ENCODE peak calls at places on chromosomes 1 and 21, in four cellular contexts. C is CD4-positive, CD25-positive, alpha-beta regulatory T cell; K is hepatocyte; M is right cardiac atrium. Y is an unnamed sample.
A peak's percentile ranks its signal among the peaks of the same experiment; 100 is the strongest.

GRCh38 chr1:18292531-18292930 is 184.9 kb downstream of the IGSF21 start:
- DNase-seq in K (no peak), M (no peak), C (no peak), Y (no peak)

GRCh38 chr1:222058249-222058648 is 316.4 kb upstream of the DUSP10 start:
- DNase-seq in C (no peak), M (no peak), K (no peak), Y (no peak)

GRCh38 chr1:11796036-11796828 is 9.5 kb downstream of the MTHFR start:
- DNase-seq in K (no peak), M (peak; percentile 74), C (no peak), Y (peak; percentile 86)

GRCh38 chr1:162230517-162230916 is 146.1 kb downstream of the SPATA46 start:
- DNase-seq in C (no peak), M (no peak), K (no peak), Y (no peak)

GRCh38 chr1:2606806-2607680 is 20.5 kb downstream of the PRXL2B start:
- DNase-seq in C (peak; percentile 1), K (no peak), M (peak; percentile 13), Y (peak; percentile 76)

GRCh38 chr1:215043405-215043804 is 39.1 kb upstream of the KCNK2 start:
- DNase-seq in M (no peak), K (no peak), C (no peak), Y (no peak)

GRCh38 chr1:7961199-7962010 is at the start of gene PARK7:
- DNase-seq in M (peak; percentile 100), C (peak; percentile 100), K (peak; percentile 99), Y (peak; percentile 100)

GRCh38 chr1:228695015-228695955 is 40.0 kb upstream of the RHOU start:
- DNase-seq in M (no peak), C (no peak), K (no peak), Y (no peak)

GRCh38 chr21:36798461-36798860 is 99.5 kb downstream of the SIM2 start:
- DNase-seq in C (no peak), M (no peak), K (no peak), Y (no peak)

GRCh38 chr1:58901008-58901407 is 117.2 kb upstream of the JUN start:
- DNase-seq in C (no peak), M (no peak), K (no peak), Y (no peak)
- H3K4me1 ChIP-seq in C (peaks cover 10% of the 10 kb centered on the region), M (peaks cover 25% of the 10 kb centered on the region), K (peaks cover 58% of the 10 kb centered on the region), Y (peaks cover 16% of the 10 kb centered on the region)

DNA sequence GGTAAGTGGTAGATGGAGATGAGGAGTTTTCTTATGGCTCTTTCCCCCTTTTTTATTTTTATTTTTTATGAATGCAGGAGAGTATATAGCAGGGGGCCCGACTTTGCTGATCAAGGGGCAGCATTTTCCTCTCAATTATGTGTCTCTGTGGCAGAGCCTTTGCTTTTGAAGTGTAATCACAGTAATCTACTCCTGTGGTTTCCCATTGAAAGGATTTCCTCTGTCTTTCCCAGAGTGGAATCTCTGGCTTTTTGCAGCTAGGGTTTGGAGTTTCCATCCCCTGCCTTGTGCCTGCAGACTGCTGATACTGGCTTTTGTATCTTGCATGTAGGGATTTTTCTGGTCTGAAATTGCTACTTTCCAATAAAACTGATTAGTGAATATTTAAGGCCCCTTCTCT is 29.1 kb downstream of the ARID1A start:
- DNase-seq in M (no peak), K (no peak), C (no peak), Y (no peak)
- H3K4me1 ChIP-seq in M (peaks cover 19% of the 10 kb centered on the region), K (peaks cover 28% of the 10 kb centered on the region), C (peaks cover 90% of the 10 kb centered on the region), Y (peaks cover 19% of the 10 kb centered on the region)

DNA sequence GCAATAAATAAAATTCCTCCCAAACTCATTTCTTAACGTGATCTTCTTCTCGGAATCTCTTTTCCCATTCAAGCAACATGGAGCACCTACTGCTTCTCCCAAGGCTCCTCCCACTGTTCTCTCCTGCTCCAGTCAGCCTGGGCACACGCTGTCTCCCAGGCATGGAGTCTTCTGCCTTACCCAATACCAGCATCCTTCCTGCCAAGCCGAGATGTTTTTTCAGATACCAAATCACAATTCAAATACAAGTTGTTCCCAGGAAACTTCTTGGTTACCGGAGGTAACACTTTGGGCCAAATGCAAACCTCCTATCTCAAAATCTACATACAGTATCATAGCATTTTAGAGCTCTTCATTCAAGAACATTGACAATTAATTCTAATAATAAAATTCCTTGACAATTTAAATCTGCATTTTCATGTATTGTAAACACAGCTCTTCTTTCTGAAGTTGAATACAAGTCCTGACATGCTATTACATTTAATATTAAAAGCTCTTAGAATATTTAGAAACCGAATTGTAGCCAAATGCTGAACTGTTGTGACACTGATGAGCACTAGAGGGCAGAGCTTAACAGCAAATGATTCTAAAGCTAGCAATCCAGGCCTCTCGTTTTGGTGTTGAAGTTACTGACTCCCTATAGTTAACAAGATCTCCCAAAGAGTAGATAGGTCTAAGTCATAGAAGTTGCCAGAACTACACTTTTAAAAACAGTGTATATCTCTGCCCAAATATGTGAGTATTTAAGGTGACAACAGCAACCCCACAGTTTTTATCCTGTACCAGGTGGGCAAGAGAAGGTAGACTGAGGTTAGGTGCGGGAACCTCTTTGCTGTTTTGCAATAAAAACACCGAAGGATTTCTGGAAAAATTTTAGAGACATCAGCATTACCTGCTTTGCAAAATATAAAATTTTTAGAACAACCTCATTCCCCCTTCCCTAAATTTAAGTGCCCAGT is 52.3 kb downstream of the BCAR3 start:
- DNase-seq in M (no peak), K (peak; percentile 81), C (peak; percentile 26), Y (no peak)
- H3K4me1 ChIP-seq in M (peaks cover 11% of the 10 kb centered on the region), K (peaks cover 12% of the 10 kb centered on the region), C (no peaks in the 10 kb centered on the region), Y (no peaks in the 10 kb centered on the region)

GRCh38 chr1:51731998-51732397 is 115.1 kb downstream of the OSBPL9 start:
- DNase-seq in M (no peak), K (no peak), C (no peak), Y (no peak)
- H3K4me1 ChIP-seq in M (peaks cover 8% of the 10 kb centered on the region), K (peaks cover 21% of the 10 kb centered on the region), C (peaks cover 26% of the 10 kb centered on the region), Y (peaks cover 21% of the 10 kb centered on the region)

GRCh38 chr21:38985423-38986378 is 180.0 kb downstream of the ETS2 start:
- DNase-seq in C (no peak), M (peak; percentile 70), K (peak; percentile 83), Y (peak; percentile 91)

GRCh38 chr21:38988211-38989096 is 182.7 kb downstream of the ETS2 start:
- DNase-seq in M (no peak), C (no peak), K (peak; percentile 38), Y (no peak)

GRCh38 chr21:38989097-38989744 is 183.5 kb downstream of the ETS2 start:
- DNase-seq in C (no peak), M (no peak), K (no peak), Y (no peak)

GRCh38 chr21:38986460-38987395 is 181.0 kb downstream of the ETS2 start:
- DNase-seq in M (no peak), K (no peak), C (no peak), Y (no peak)

DNA sequence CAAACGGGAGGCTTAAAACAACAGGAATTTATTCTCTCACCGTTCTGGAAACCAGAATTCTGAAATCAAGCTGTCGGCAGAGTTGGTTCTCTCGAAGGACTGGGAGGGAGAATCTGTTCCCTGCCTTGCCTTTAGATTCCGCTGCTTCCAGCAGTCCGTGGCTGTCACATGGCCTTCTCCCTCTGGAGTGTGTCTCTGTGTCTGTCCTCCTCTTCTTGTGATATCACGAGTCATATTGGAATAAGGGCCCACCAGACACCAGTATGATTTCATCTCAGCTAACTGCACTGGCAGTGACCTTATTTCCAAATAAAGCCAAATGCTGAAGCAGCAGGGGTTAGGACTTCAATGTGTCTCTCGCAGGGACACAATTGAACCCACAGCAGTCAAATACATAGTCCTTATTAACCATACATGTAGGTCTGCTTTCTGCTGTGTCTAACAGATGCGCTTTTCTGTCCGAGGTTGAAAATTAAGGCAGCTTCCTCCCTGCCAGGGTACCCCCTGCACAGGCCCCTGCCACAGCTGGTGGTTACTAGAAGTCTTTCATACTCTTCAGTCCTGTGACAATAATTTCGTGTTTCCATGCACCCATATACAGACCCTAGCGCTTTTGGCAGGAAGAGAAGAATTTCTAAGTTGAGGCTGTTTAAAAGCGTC is 182.0 kb downstream of the ETS2 start:
- DNase-seq in M (no peak), C (no peak), K (no peak), Y (no peak)
- H3K4me1 ChIP-seq in M (peaks cover 16% of the 10 kb centered on the region), C (peaks cover 8% of the 10 kb centered on the region), K (peaks cover 58% of the 10 kb centered on the region), Y (peaks cover 17% of the 10 kb centered on the region)

DNA sequence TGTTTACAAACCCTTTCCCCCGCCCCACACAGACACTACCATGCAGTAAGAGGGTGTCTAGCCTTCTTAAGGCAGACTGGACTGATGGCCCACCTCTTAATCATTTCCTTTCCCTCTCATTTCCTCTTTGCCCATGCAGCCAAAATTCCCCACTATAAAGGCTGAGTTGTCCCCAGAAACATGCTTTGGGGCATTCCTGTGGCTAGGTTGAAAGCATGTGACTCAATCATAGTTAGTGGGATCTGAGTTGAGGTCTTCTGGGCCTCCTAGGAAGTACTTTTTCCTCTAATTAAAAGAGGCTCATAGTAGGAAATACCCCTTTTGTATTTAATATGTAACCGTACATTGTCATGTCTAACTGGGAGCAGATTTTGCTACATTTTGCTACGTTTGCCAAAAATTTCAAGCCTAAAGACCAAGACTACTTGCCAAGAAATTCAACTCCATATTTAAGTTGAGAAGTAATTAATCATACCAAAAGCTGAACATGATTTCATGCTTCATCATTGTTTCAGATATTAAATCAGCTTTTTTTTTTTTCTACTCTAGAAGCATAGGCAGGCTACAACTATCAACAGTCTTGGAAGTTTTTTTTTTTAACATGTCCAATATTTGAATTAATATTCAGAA is 174.7 kb downstream of the ADGRL4 start:
- DNase-seq in K (no peak), M (no peak), C (no peak), Y (no peak)
- H3K4me1 ChIP-seq in K (no peaks in the 10 kb centered on the region), M (no peaks in the 10 kb centered on the region), C (no peaks in the 10 kb centered on the region), Y (no peaks in the 10 kb centered on the region)

GRCh38 chr1:36154765-36155559 is 998 bp upstream of the MAP7D1 start:
- DNase-seq in M (peak; percentile 65), C (no peak), K (peak; percentile 51), Y (no peak)

GRCh38 chr1:36154335-36154734 is 1.6 kb upstream of the MAP7D1 start:
- DNase-seq in C (no peak), M (no peak), K (no peak), Y (no peak)

GRCh38 chr1:36151133-36151844 is 2.0 kb upstream of the TRAPPC3 start:
- DNase-seq in M (no peak), C (no peak), K (no peak), Y (no peak)

GRCh38 chr1:36151845-36152203 is 2.5 kb upstream of the TRAPPC3 start:
- DNase-seq in C (peak; percentile 60), M (peak; percentile 45), K (no peak), Y (no peak)

GRCh38 chr1:36153476-36153875 is 2.5 kb upstream of the MAP7D1 start:
- DNase-seq in K (no peak), C (no peak), M (no peak), Y (no peak)
- H3K4me1 ChIP-seq in K (peaks cover 32% of the 10 kb centered on the region), C (peaks cover 66% of the 10 kb centered on the region), M (peaks cover 14% of the 10 kb centered on the region), Y (peaks cover 25% of the 10 kb centered on the region)